ENCODE peak calls at places on chromosomes 4 and X, in four cellular contexts. K is ovary, E is stomach, U is A549. B is an unnamed sample.

GRCh38 chr4:187128971-187129370 is 405.3 kb upstream of the FAT1 start:
- DNase-seq in K (no peak), E (no peak), U (no peak), B (no peak)

GRCh38 chr4:176435891-176436499 is 116.2 kb downstream of the SPCS3 start:
- DNase-seq in K (no peak), E (no peak), U (no peak), B (no peak)

GRCh38 chr4:68953056-68953455 is 1.5 kb upstream of the UGT2A3 start:
- DNase-seq in K (no peak), E (no peak), U (no peak), B (no peak)

GRCh38 chrX:39875834-39876625 is 221.7 kb downstream of the BCOR start:
- DNase-seq in K (no peak), E (no peak), U (no peak), B (no peak)

GRCh38 chr4:1644906-1645657 is 39.0 kb downstream of the FAM53A start:
- DNase-seq in K (no peak), E (peak), U (no peak), B (no peak)

GRCh38 chr4:144820706-144821105 is 174.8 kb downstream of the HHIP start:
- DNase-seq in K (no peak), E (no peak), U (no peak), B (no peak)

GRCh38 chrX:19616959-19617358 is 101.7 kb upstream of the MAP3K15 start:
- DNase-seq in K (no peak), E (no peak), U (no peak), B (no peak)

GRCh38 chr4:108395786-108396185 is 224.6 kb upstream of the RPL34 start:
- DNase-seq in K (no peak), E (no peak), U (no peak), B (no peak)

GRCh38 chr4:148444296-148445070 is 2.3 kb upstream of the NR3C2 start:
- DNase-seq in K (peak), E (peak), U (no peak), B (peak)

GRCh38 chrX:101190736-101191135 is 28.9 kb upstream of the DRP2 start:
- DNase-seq in K (no peak), E (no peak), U (no peak), B (no peak)

GRCh38 chr4:86522349-86522748 is 71.8 kb upstream of the PTPN13 start:
- DNase-seq in K (no peak), E (no peak), U (no peak), B (no peak)

GRCh38 chr4:173195132-173195531 is 26.5 kb downstream of the GALNT7 start:
- DNase-seq in K (no peak), E (no peak), U (no peak), B (no peak)

GRCh38 chr4:180058731-180059215 is 2184.4 kb upstream of the TENM3 start:
- DNase-seq in K (no peak), E (no peak), U (peak), B (no peak)

GRCh38 chr4:121041307-121042090 is 30.8 kb downstream of the NDNF start:
- DNase-seq in K (no peak), E (no peak), U (no peak), B (no peak)

GRCh38 chr4:66193487-66193886 is 523.2 kb upstream of the EPHA5 start:
- DNase-seq in K (no peak), E (no peak), U (no peak), B (no peak)
- TF ChIP-seq EP300 in K (no peak), E (no peak), U (no peak), B (no peak)

GRCh38 chrX:107700317-107700774 is 72.0 kb downstream of the PRPS1 start:
- DNase-seq in K (no peak), E (no peak), U (no peak), B (no peak)
- TF ChIP-seq EP300 in K (peak), E (no peak), U (no peak), B (peak)

GRCh38 chr4:45370370-45370769 is 644.0 kb upstream of the GNPDA2 start:
- DNase-seq in K (no peak), E (no peak), U (no peak), B (no peak)
- TF ChIP-seq EP300 in K (no peak), E (no peak), U (no peak), B (no peak)

GRCh38 chr4:38818441-38818976 is 13.9 kb upstream of the TLR1 start:
- DNase-seq in K (no peak), E (no peak), U (no peak), B (no peak)
- TF ChIP-seq EP300 in K (no peak), E (no peak), U (no peak), B (no peak)

GRCh38 chrX:21943460-21944135 is 3.1 kb downstream of the SMS start:
- DNase-seq in K (no peak), E (no peak), U (peak), B (no peak)
- TF ChIP-seq EP300 in K (no peak), E (no peak), U (no peak), B (no peak)

DNA sequence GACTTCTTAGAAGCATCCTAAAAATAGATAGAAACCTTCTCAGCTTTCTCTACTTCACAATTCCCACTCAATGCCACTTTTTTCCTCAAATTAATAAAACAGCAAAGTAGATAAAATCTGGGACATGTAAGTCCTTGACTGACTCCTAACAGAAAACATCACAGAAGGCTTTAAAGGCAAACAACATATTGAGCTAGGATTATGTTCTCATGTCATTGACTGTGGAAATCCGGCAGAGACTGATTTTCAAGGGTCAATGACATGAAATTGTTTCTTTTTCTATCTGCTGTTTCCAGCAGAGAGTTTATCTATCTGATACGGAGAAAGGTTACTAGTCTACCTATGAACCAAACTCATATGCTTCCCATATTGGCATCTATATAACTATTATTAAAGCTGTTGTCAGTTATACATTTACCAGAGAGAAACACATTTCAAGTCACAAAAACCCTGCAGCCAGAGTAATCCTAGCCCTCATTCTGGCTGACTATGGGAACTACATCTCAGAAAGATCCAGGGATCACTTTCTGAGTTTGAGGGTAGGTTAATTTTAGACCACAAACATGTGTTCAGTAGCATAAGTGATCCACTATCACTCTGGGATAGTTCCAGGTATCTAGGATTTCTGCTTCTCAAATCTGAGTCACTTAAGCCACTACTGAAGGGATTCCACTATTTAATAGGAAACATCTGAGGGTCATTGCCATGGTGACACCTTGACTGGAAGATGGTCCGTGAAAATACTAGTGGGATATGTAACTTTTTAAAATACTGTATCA is 147.6 kb downstream of the PPP3CA start:
- DNase-seq in K (no peak), E (no peak), U (no peak), B (no peak)
- TF ChIP-seq EP300 in K (no peak), E (no peak), U (no peak), B (no peak)